ENCODE peak calls at places on chromosome 15, in four cellular contexts. M is psoas muscle; C is CD8-positive, alpha-beta T cell; P is AG04450. K is an unnamed sample.

GRCh38 chr15:84914351-84914750 is 29.9 kb downstream of the SLC28A1 start:
- DNase-seq in P (no peak), C (no peak), M (no peak), K (no peak)

GRCh38 chr15:63332367-63333078 is 49.1 kb downstream of the CA12 start:
- DNase-seq in M (no peak), C (no peak), P (peak; percentile 78), K (peak; percentile 69)

GRCh38 chr15:42319206-42319605 is 40.1 kb upstream of the CAPN3 start:
- DNase-seq in P (no peak), M (no peak), C (no peak), K (no peak)

GRCh38 chr15:33341943-33342342 is 31.2 kb downstream of the RYR3 start:
- DNase-seq in M (no peak), C (no peak), P (no peak), K (no peak)

GRCh38 chr15:80343610-80344009 is 60.6 kb upstream of the ARNT2 start:
- DNase-seq in P (peak; percentile 78), C (no peak), M (no peak), K (no peak)

GRCh38 chr15:65862682-65863081 is 6.6 kb upstream of the RAB11A start:
- DNase-seq in M (no peak), P (no peak), C (peak; percentile 41), K (peak; percentile 78)

GRCh38 chr15:75698399-75698747 is 14.3 kb downstream of the CSPG4 start:
- DNase-seq in C (no peak), M (no peak), P (no peak), K (no peak)

GRCh38 chr15:29094711-29095110 is 174.9 kb downstream of the NSMCE3 start:
- DNase-seq in P (no peak), M (no peak), C (no peak), K (no peak)

GRCh38 chr15:48060396-48060795 is 60.4 kb upstream of the SLC24A5 start:
- DNase-seq in C (no peak), M (no peak), P (no peak), K (no peak)

GRCh38 chr15:80264031-80264430 is 12.0 kb upstream of the CTXND1 start:
- DNase-seq in M (no peak), P (no peak), C (no peak), K (no peak)

GRCh38 chr15:63521405-63522142 is 17.2 kb downstream of the USP3 start:
- DNase-seq in C (no peak), P (no peak), M (no peak), K (no peak)

GRCh38 chr15:66452421-66452820 is 45.1 kb downstream of the SNAPC5 start:
- DNase-seq in C (no peak), M (no peak), P (no peak), K (no peak)

GRCh38 chr15:32667321-32667720 is 25.8 kb downstream of the SCG5 start:
- DNase-seq in C (no peak), P (no peak), M (no peak), K (no peak)

GRCh38 chr15:74651251-74651741 is 35.7 kb downstream of the CLK3 start:
- DNase-seq in P (no peak), C (no peak), M (no peak), K (no peak)

GRCh38 chr15:23866832-23867231 is 179.7 kb upstream of the NDN start:
- DNase-seq in M (no peak), C (no peak), P (no peak), K (no peak)

GRCh38 chr15:71880276-71880675 is 69.9 kb downstream of the NR2E3 start:
- DNase-seq in P (no peak), M (no peak), C (no peak), K (no peak)

GRCh38 chr15:29331669-29332068 is 62.0 kb upstream of the NSMCE3 start:
- DNase-seq in C (no peak), P (no peak), M (no peak), K (no peak)

GRCh38 chr15:79032656-79033055 is 57.9 kb downstream of the RASGRF1 start:
- DNase-seq in P (no peak), C (no peak), M (no peak), K (no peak)

GRCh38 chr15:33084661-33085060 is 109.9 kb downstream of the FMN1 start:
- DNase-seq in P (no peak), C (no peak), M (no peak), K (no peak)

GRCh38 chr15:26197719-26198118 is 334.6 kb upstream of the ATP10A start:
- DNase-seq in M (no peak), C (no peak), P (no peak), K (no peak)

GRCh38 chr15:62850791-62851291 is 191.7 kb upstream of the TPM1 start:
- DNase-seq in C (no peak), P (peak; percentile 56), M (no peak), K (peak; percentile 32)

GRCh38 chr15:71660501-71660900 is 149.9 kb upstream of the NR2E3 start:
- DNase-seq in P (no peak), M (no peak), C (no peak), K (no peak)

GRCh38 chr15:63826513-63826912 is 7.2 kb downstream of the HERC1 start:
- DNase-seq in M (no peak), C (no peak), P (no peak), K (no peak)

GRCh38 chr15:94057305-94057704 is 174.1 kb upstream of the MCTP2 start:
- DNase-seq in C (no peak), P (no peak), M (no peak), K (no peak)

GRCh38 chr15:48059786-48060185 is 61.0 kb upstream of the SLC24A5 start:
- DNase-seq in P (no peak), C (no peak), M (peak; percentile 20), K (no peak)

GRCh38 chr15:40845036-40845435 is 1.2 kb downstream of the SPINT1 start:
- DNase-seq in C (no peak), P (no peak), M (no peak), K (no peak)

GRCh38 chr15:77527164-77527778 is 105.4 kb downstream of the LINGO1 start:
- DNase-seq in P (peak; percentile 59), M (no peak), C (no peak), K (no peak)

GRCh38 chr15:101723161-101723873 is 956 bp downstream of the TARS3 start:
- DNase-seq in P (no peak), C (peak; percentile 12), M (no peak), K (peak; percentile 5)

GRCh38 chr15:55993111-55993803 is at the start of gene NEDD4:
- DNase-seq in P (peak; percentile 61), M (peak; percentile 89), C (peak; percentile 76), K (peak; percentile 56)
- TF ChIP-seq CTCF in P (peak; percentile 58), M (peak; percentile 59), C (no peak), K (peak; percentile 44)

DNA sequence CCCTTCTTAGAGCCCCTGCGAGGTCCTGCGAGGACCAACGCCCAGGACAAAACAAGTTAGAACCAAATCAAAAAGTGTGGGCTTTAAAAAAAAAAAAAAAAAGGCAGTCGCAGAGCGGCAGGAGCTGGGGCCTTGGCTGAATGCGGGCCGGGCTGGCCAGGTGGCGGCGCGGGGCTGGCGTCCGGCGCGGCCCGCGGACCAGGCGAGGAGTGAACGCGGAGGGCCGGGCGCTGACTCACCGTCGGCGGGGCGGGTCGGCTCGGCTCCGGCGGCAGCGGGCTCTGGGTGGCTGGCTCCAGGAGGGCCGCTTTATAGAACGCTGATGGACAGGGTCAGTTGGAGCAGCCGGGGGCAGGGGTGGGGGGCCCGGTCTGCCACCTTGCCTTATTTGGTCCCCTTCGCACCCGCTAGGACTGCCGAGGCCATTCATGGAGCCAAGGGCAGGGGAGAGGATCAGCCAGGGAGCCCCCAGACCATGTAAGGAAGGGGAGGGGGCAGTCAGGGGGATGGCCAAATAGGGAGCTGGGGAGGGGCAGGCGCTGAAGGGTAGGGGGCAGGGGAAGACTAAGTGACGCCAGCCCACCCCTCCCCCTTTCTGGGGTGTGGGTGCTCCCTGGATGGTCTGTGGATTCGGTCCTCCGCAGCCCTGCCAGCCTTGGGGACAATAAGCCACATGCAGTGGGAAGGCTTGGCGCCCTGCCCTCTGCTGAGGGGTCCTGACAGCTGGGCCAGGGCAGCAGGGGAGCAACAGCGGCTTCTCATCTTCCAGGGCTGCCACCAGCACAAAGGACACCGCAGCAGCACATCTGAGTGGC is at the start of gene ACTC1:
- DNase-seq in P (no peak), C (no peak), M (peak; percentile 76), K (no peak)
- H3K4me3 ChIP-seq in P (peak within 1 kb of the TSS; percentile 47), C (no peak within 1 kb of the TSS), M (peak within 1 kb of the TSS; percentile 64), K (peak within 1 kb of the TSS; percentile 9)

DNA sequence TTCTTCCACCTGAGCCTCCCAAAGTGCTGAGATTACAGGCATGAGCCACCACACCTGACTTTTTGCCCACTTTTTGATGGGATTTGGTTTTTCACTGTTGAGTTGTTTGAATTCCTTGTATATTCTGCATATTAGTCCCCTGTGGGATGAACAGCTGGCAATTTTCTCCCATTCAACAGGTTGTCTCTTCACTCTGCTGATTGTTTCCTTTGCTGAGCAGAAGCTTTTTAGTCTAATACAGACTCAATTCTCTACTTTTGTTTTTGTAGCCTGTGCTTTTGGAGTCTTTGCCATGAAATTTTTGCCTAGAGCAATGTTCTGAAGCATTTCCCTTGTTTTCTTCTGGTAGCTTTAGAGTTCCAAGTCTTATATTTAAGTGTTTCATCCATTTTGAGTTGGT is 62.7 kb upstream of the MFGE8 start:
- DNase-seq in C (no peak), P (no peak), M (no peak), K (no peak)
- TF ChIP-seq CTCF in C (no peak), P (no peak), M (no peak), K (no peak)

GRCh38 chr15:45457215-45457614 is 65.3 kb downstream of the SLC30A4 start:
- DNase-seq in P (no peak), M (no peak), C (no peak), K (no peak)
- H3K4me3 ChIP-seq in P (no peak overlapping the region), M (no peak overlapping the region), C (no peak overlapping the region), K (no peak overlapping the region)

GRCh38 chr15:69479971-69480370 is 27.4 kb downstream of the RPLP1 start:
- DNase-seq in P (no peak), M (no peak), C (no peak), K (no peak)

GRCh38 chr15:69478259-69478687 is 25.7 kb downstream of the RPLP1 start:
- DNase-seq in M (peak; percentile 34), P (no peak), C (peak; percentile 63), K (no peak)

GRCh38 chr15:69484837-69485236 is 32.2 kb downstream of the RPLP1 start:
- DNase-seq in C (no peak), P (no peak), M (no peak), K (no peak)

GRCh38 chr15:69482686-69483256 is 30.2 kb downstream of the RPLP1 start:
- DNase-seq in P (no peak), C (no peak), M (no peak), K (no peak)

GRCh38 chr15:69480932-69481331 is 28.3 kb downstream of the RPLP1 start:
- DNase-seq in C (no peak), P (no peak), M (no peak), K (no peak)
- TF ChIP-seq CTCF in C (no peak), P (no peak), M (no peak), K (no peak)

GRCh38 chr15:25068696-25069095 is 113.9 kb downstream of the SNRPN start:
- DNase-seq in P (no peak), M (no peak), C (no peak), K (no peak)
- H3K4me3 ChIP-seq in P (no peak overlapping the region), M (no peak overlapping the region), C (peak overlapping the region; percentile 42), K (no peak overlapping the region)

GRCh38 chr15:96869122-96869521 is 538.6 kb downstream of the NR2F2 start:
- DNase-seq in C (no peak), M (no peak), P (no peak), K (no peak)

GRCh38 chr15:96867992-96868391 is 537.5 kb downstream of the NR2F2 start:
- DNase-seq in P (no peak), M (no peak), C (no peak), K (no peak)

GRCh38 chr15:96870510-96871039 is 540.1 kb downstream of the NR2F2 start:
- DNase-seq in M (no peak), C (no peak), P (no peak), K (no peak)
- TF ChIP-seq CTCF in M (no peak), C (no peak), P (no peak), K (no peak)

K was measured in HFF-Myc.